ENCODE peak calls at places on chromosome 18, in nine cellular contexts. R, J, T, I, K, V, B, D and G are unnamed samples.

GRCh38 chr18:79496978-79497637 is 101.4 kb downstream of the NFATC1 start:
- DNase-seq in R (peak), J (no peak), T (no peak), I (no peak), K (no peak), V (no peak), B (no peak), D (no peak), G (no peak)

GRCh38 chr18:3665187-3665586 is 215.2 kb downstream of the TGIF1 start:
- DNase-seq in R (no peak), J (no peak), T (no peak), I (no peak), K (no peak), V (no peak), B (no peak), D (no peak), G (no peak)

GRCh38 chr18:12742453-12742852 is 39.6 kb downstream of the PSMG2 start:
- DNase-seq in R (no peak), J (no peak), T (no peak), I (no peak), K (no peak), V (peak), B (no peak), D (no peak), G (no peak)

GRCh38 chr18:35389095-35389618 is 12.0 kb upstream of the ZNF396 start:
- DNase-seq in R (no peak), J (no peak), T (no peak), I (no peak), K (no peak), V (peak), B (no peak), D (no peak), G (no peak)

GRCh38 chr18:72336786-72337185 is 207.4 kb downstream of the CBLN2 start:
- DNase-seq in R (no peak), J (no peak), T (no peak), I (no peak), K (no peak), V (no peak), B (no peak), D (no peak), G (no peak)

GRCh38 chr18:57715671-57716070 is 87.4 kb downstream of the ATP8B1 start:
- DNase-seq in R (no peak), J (no peak), T (no peak), I (no peak), K (no peak), V (no peak), B (no peak), D (no peak), G (no peak)

GRCh38 chr18:74497308-74497640 is 1.1 kb downstream of the CNDP2 start:
- DNase-seq in R (no peak), J (no peak), T (no peak), I (peak), K (no peak), V (no peak), B (no peak), D (no peak), G (no peak)

GRCh38 chr18:1499265-1499664 is 594.6 kb downstream of the ADCYAP1 start:
- DNase-seq in R (no peak), J (no peak), T (no peak), I (no peak), K (no peak), V (no peak), B (no peak), D (no peak), G (peak)

GRCh38 chr18:50944245-50944917 is 23.5 kb upstream of the ELAC1 start:
- DNase-seq in R (peak), J (no peak), T (no peak), I (no peak), K (no peak), V (peak), B (no peak), D (no peak), G (no peak)

GRCh38 chr18:58163004-58163590 is 119.1 kb downstream of the NEDD4L start:
- DNase-seq in R (no peak), J (no peak), T (no peak), I (no peak), K (no peak), V (no peak), B (peak), D (no peak), G (no peak)

GRCh38 chr18:564708-565561 is 15.2 kb upstream of the CETN1 start:
- DNase-seq in R (no peak), J (no peak), T (no peak), I (no peak), K (no peak), V (no peak), B (no peak), D (no peak), G (no peak)

GRCh38 chr18:79511671-79512301 is 116.1 kb downstream of the NFATC1 start:
- DNase-seq in R (no peak), J (peak), T (peak), I (no peak), K (no peak), V (no peak), B (peak), D (no peak), G (no peak)

GRCh38 chr18:62524443-62525200 is 1.8 kb downstream of the ZCCHC2 start:
- DNase-seq in R (peak), J (peak), T (peak), I (peak), K (peak), V (peak), B (no peak), D (peak), G (peak)

GRCh38 chr18:22412502-22412901 is 5.2 kb downstream of the CTAGE1 start:
- DNase-seq in R (no peak), J (no peak), T (no peak), I (no peak), K (no peak), V (peak), B (no peak), D (no peak), G (no peak)

GRCh38 chr18:11953113-11953512 is 28.2 kb upstream of the IMPA2 start:
- DNase-seq in R (no peak), J (no peak), T (no peak), I (no peak), K (no peak), V (no peak), B (no peak), D (no peak), G (no peak)

GRCh38 chr18:7684966-7685365 is 117.8 kb downstream of the PTPRM start:
- DNase-seq in R (no peak), J (no peak), T (no peak), I (no peak), K (no peak), V (peak), B (no peak), D (no peak), G (no peak)

GRCh38 chr18:27447530-27447929 is 262.4 kb upstream of the CHST9 start:
- DNase-seq in R (no peak), J (no peak), T (no peak), I (no peak), K (peak), V (no peak), B (no peak), D (no peak), G (no peak)

GRCh38 chr18:45684341-45685115 is 39.5 kb upstream of the SLC14A1 start:
- DNase-seq in R (no peak), J (no peak), T (no peak), I (no peak), K (no peak), V (peak), B (no peak), D (no peak), G (no peak)

GRCh38 chr18:26574958-26575864 is 26.9 kb upstream of the KCTD1 start:
- DNase-seq in R (peak), J (no peak), T (no peak), I (peak), K (peak), V (peak), B (no peak), D (no peak), G (peak)

GRCh38 chr18:50469380-50469781 is 90.5 kb upstream of the MAPK4 start:
- DNase-seq in R (no peak), J (no peak), T (no peak), I (no peak), K (no peak), V (no peak), B (no peak), D (no peak), G (no peak)

GRCh38 chr18:28412521-28412920 is 235.6 kb upstream of the CDH2 start:
- DNase-seq in R (no peak), J (no peak), T (no peak), I (no peak), K (no peak), V (peak), B (no peak), D (no peak), G (no peak)

GRCh38 chr18:8052237-8052701 is 485.2 kb downstream of the PTPRM start:
- DNase-seq in R (no peak), J (no peak), T (no peak), I (peak), K (no peak), V (no peak), B (no peak), D (no peak), G (no peak)

GRCh38 chr18:9613550-9614400 is 584 bp downstream of the PPP4R1 start:
- DNase-seq in R (peak), J (peak), T (peak), I (peak), K (peak), V (peak), B (peak), D (peak), G (peak)

GRCh38 chr18:8800445-8800844 is 95.1 kb downstream of the MTCL1 start:
- DNase-seq in R (no peak), J (no peak), T (no peak), I (no peak), K (no peak), V (peak), B (no peak), D (no peak), G (no peak)

GRCh38 chr18:77056399-77057015 is 76.1 kb downstream of the MBP start:
- DNase-seq in R (no peak), J (no peak), T (no peak), I (no peak), K (no peak), V (no peak), B (no peak), D (no peak), G (no peak)

GRCh38 chr18:48922801-48923730 is 27.7 kb downstream of the SMAD7 start:
- DNase-seq in R (no peak), J (no peak), T (no peak), I (peak), K (no peak), V (peak), B (no peak), D (no peak), G (no peak)